ENCODE peak calls at places on chromosomes 7 and 10, in eight cellular contexts. One of them, this sample, is unnamed.

GRCh38 chr7:128341733-128342132 is 2.0 kb downstream of the RBM28 start:
- DNase-seq in neural progenitor cell: no peak
- DNase-seq in choroid plexus epithelial cell: no peak
- DNase-seq in kidney epithelial cell: no peak
- DNase-seq in pancreas: no peak
- DNase-seq in dorsolateral prefrontal cortex: no peak
- DNase-seq in cardiac muscle cell: no peak
- DNase-seq in GM12865: no peak
- DNase-seq in this sample: no peak

GRCh38 chr7:14851610-14852009 is 50.9 kb downstream of the DGKB start:
- DNase-seq in neural progenitor cell: no peak
- DNase-seq in choroid plexus epithelial cell: peak
- DNase-seq in kidney epithelial cell: no peak
- DNase-seq in pancreas: no peak
- DNase-seq in dorsolateral prefrontal cortex: no peak
- DNase-seq in cardiac muscle cell: peak
- DNase-seq in GM12865: no peak
- DNase-seq in this sample: no peak

GRCh38 chr7:155922507-155922841 is 110.2 kb upstream of the SHH start:
- DNase-seq in neural progenitor cell: no peak
- DNase-seq in choroid plexus epithelial cell: no peak
- DNase-seq in kidney epithelial cell: no peak
- DNase-seq in pancreas: no peak
- DNase-seq in dorsolateral prefrontal cortex: no peak
- DNase-seq in cardiac muscle cell: no peak
- DNase-seq in GM12865: no peak
- DNase-seq in this sample: no peak

GRCh38 chr7:44538798-44539668 is 2.1 kb downstream of the NPC1L1 start:
- DNase-seq in neural progenitor cell: no peak
- DNase-seq in choroid plexus epithelial cell: no peak
- DNase-seq in kidney epithelial cell: no peak
- DNase-seq in pancreas: no peak
- DNase-seq in dorsolateral prefrontal cortex: no peak
- DNase-seq in cardiac muscle cell: no peak
- DNase-seq in GM12865: no peak
- DNase-seq in this sample: no peak

GRCh38 chr10:988667-989545 is 672 bp downstream of the GTPBP4 start:
- DNase-seq in neural progenitor cell: no peak
- DNase-seq in choroid plexus epithelial cell: peak
- DNase-seq in kidney epithelial cell: no peak
- DNase-seq in pancreas: no peak
- DNase-seq in dorsolateral prefrontal cortex: no peak
- DNase-seq in cardiac muscle cell: no peak
- DNase-seq in GM12865: no peak
- DNase-seq in this sample: peak

GRCh38 chr7:27167916-27168264 is 2.6 kb upstream of the HOXA9 start:
- DNase-seq in neural progenitor cell: no peak
- DNase-seq in choroid plexus epithelial cell: no peak
- DNase-seq in kidney epithelial cell: no peak
- DNase-seq in pancreas: no peak
- DNase-seq in dorsolateral prefrontal cortex: no peak
- DNase-seq in cardiac muscle cell: no peak
- DNase-seq in GM12865: no peak
- DNase-seq in this sample: peak

GRCh38 chr7:101486764-101487458 is 124.2 kb downstream of the COL26A1 start:
- DNase-seq in neural progenitor cell: no peak
- DNase-seq in choroid plexus epithelial cell: no peak
- DNase-seq in kidney epithelial cell: no peak
- DNase-seq in pancreas: no peak
- DNase-seq in dorsolateral prefrontal cortex: no peak
- DNase-seq in cardiac muscle cell: no peak
- DNase-seq in GM12865: no peak
- DNase-seq in this sample: no peak

GRCh38 chr10:120336910-120337540 is 120.0 kb upstream of the PLPP4 start:
- DNase-seq in neural progenitor cell: peak
- DNase-seq in choroid plexus epithelial cell: peak
- DNase-seq in kidney epithelial cell: no peak
- DNase-seq in pancreas: peak
- DNase-seq in dorsolateral prefrontal cortex: peak
- DNase-seq in cardiac muscle cell: peak
- DNase-seq in GM12865: peak
- DNase-seq in this sample: peak

GRCh38 chr7:79332091-79332490 is 121.4 kb downstream of the MAGI2 start:
- DNase-seq in neural progenitor cell: no peak
- DNase-seq in choroid plexus epithelial cell: no peak
- DNase-seq in kidney epithelial cell: no peak
- DNase-seq in pancreas: no peak
- DNase-seq in dorsolateral prefrontal cortex: no peak
- DNase-seq in cardiac muscle cell: no peak
- DNase-seq in GM12865: no peak
- DNase-seq in this sample: peak

GRCh38 chr10:81662837-81663236 is 212.2 kb upstream of the NRG3 start:
- DNase-seq in neural progenitor cell: no peak
- DNase-seq in choroid plexus epithelial cell: no peak
- DNase-seq in kidney epithelial cell: no peak
- DNase-seq in pancreas: no peak
- DNase-seq in dorsolateral prefrontal cortex: no peak
- DNase-seq in cardiac muscle cell: no peak
- DNase-seq in GM12865: no peak
- DNase-seq in this sample: no peak

GRCh38 chr7:20235303-20235702 is 18.1 kb upstream of the MACC1 start:
- DNase-seq in neural progenitor cell: no peak
- DNase-seq in choroid plexus epithelial cell: no peak
- DNase-seq in kidney epithelial cell: no peak
- DNase-seq in pancreas: no peak
- DNase-seq in dorsolateral prefrontal cortex: no peak
- DNase-seq in cardiac muscle cell: no peak
- DNase-seq in GM12865: no peak
- DNase-seq in this sample: no peak

GRCh38 chr7:118626739-118627138 is 402.2 kb downstream of the ANKRD7 start:
- DNase-seq in neural progenitor cell: no peak
- DNase-seq in choroid plexus epithelial cell: no peak
- DNase-seq in kidney epithelial cell: no peak
- DNase-seq in pancreas: no peak
- DNase-seq in dorsolateral prefrontal cortex: no peak
- DNase-seq in cardiac muscle cell: no peak
- DNase-seq in GM12865: no peak
- DNase-seq in this sample: no peak

GRCh38 chr7:31192996-31193395 is 140.9 kb downstream of the ADCYAP1R1 start:
- DNase-seq in neural progenitor cell: peak
- DNase-seq in choroid plexus epithelial cell: peak
- DNase-seq in kidney epithelial cell: peak
- DNase-seq in pancreas: peak
- DNase-seq in dorsolateral prefrontal cortex: peak
- DNase-seq in cardiac muscle cell: peak
- DNase-seq in GM12865: peak
- DNase-seq in this sample: peak

GRCh38 chr7:106153891-106154449 is 41.9 kb upstream of the SYPL1 start:
- DNase-seq in neural progenitor cell: peak
- DNase-seq in choroid plexus epithelial cell: peak
- DNase-seq in kidney epithelial cell: peak
- DNase-seq in pancreas: peak
- DNase-seq in dorsolateral prefrontal cortex: peak
- DNase-seq in cardiac muscle cell: peak
- DNase-seq in GM12865: peak
- DNase-seq in this sample: peak

GRCh38 chr7:142501434-142501833 is 243.6 kb upstream of the PRSS58 start:
- DNase-seq in neural progenitor cell: no peak
- DNase-seq in choroid plexus epithelial cell: no peak
- DNase-seq in kidney epithelial cell: no peak
- DNase-seq in pancreas: no peak
- DNase-seq in dorsolateral prefrontal cortex: no peak
- DNase-seq in cardiac muscle cell: no peak
- DNase-seq in GM12865: no peak
- DNase-seq in this sample: no peak

GRCh38 chr10:62545667-62546066 is 171.5 kb downstream of the ZNF365 start:
- DNase-seq in neural progenitor cell: no peak
- DNase-seq in choroid plexus epithelial cell: peak
- DNase-seq in kidney epithelial cell: no peak
- DNase-seq in pancreas: no peak
- DNase-seq in dorsolateral prefrontal cortex: no peak
- DNase-seq in cardiac muscle cell: no peak
- DNase-seq in GM12865: no peak
- DNase-seq in this sample: peak

GRCh38 chr10:72564596-72564995 is 61.3 kb downstream of the MICU1 start:
- DNase-seq in neural progenitor cell: no peak
- DNase-seq in choroid plexus epithelial cell: peak
- DNase-seq in kidney epithelial cell: no peak
- DNase-seq in pancreas: no peak
- DNase-seq in dorsolateral prefrontal cortex: no peak
- DNase-seq in cardiac muscle cell: no peak
- DNase-seq in GM12865: peak
- DNase-seq in this sample: peak

GRCh38 chr7:117152213-117153007 is 170.4 kb downstream of the WNT2 start:
- DNase-seq in neural progenitor cell: no peak
- DNase-seq in choroid plexus epithelial cell: peak
- DNase-seq in kidney epithelial cell: no peak
- DNase-seq in pancreas: no peak
- DNase-seq in dorsolateral prefrontal cortex: no peak
- DNase-seq in cardiac muscle cell: peak
- DNase-seq in GM12865: no peak
- DNase-seq in this sample: no peak

GRCh38 chr7:29005829-29006228 is 47.7 kb upstream of the TRIL start:
- DNase-seq in neural progenitor cell: no peak
- DNase-seq in choroid plexus epithelial cell: peak
- DNase-seq in kidney epithelial cell: peak
- DNase-seq in pancreas: no peak
- DNase-seq in dorsolateral prefrontal cortex: no peak
- DNase-seq in cardiac muscle cell: no peak
- DNase-seq in GM12865: no peak
- DNase-seq in this sample: peak

GRCh38 chr10:89426230-89426868 is 12.0 kb downstream of the IFIT5 start:
- DNase-seq in neural progenitor cell: peak
- DNase-seq in choroid plexus epithelial cell: peak
- DNase-seq in kidney epithelial cell: no peak
- DNase-seq in pancreas: peak
- DNase-seq in dorsolateral prefrontal cortex: no peak
- DNase-seq in cardiac muscle cell: peak
- DNase-seq in GM12865: peak
- DNase-seq in this sample: peak

GRCh38 chr10:21020545-21020944 is 123.4 kb upstream of the NEBL start:
- DNase-seq in neural progenitor cell: peak
- DNase-seq in choroid plexus epithelial cell: peak
- DNase-seq in kidney epithelial cell: no peak
- DNase-seq in pancreas: peak
- DNase-seq in dorsolateral prefrontal cortex: no peak
- DNase-seq in cardiac muscle cell: peak
- DNase-seq in GM12865: peak
- DNase-seq in this sample: no peak

GRCh38 chr10:21022821-21023220 is 125.7 kb upstream of the NEBL start:
- DNase-seq in neural progenitor cell: no peak
- DNase-seq in choroid plexus epithelial cell: peak
- DNase-seq in kidney epithelial cell: no peak
- DNase-seq in pancreas: no peak
- DNase-seq in dorsolateral prefrontal cortex: no peak
- DNase-seq in cardiac muscle cell: no peak
- DNase-seq in GM12865: no peak
- DNase-seq in this sample: no peak

GRCh38 chr10:21021231-21021630 is 124.1 kb upstream of the NEBL start:
- DNase-seq in neural progenitor cell: no peak
- DNase-seq in choroid plexus epithelial cell: no peak
- DNase-seq in kidney epithelial cell: no peak
- DNase-seq in pancreas: no peak
- DNase-seq in dorsolateral prefrontal cortex: no peak
- DNase-seq in cardiac muscle cell: no peak
- DNase-seq in GM12865: no peak
- DNase-seq in this sample: no peak

GRCh38 chr10:21021843-21022594 is 124.9 kb upstream of the NEBL start:
- DNase-seq in neural progenitor cell: peak
- DNase-seq in choroid plexus epithelial cell: no peak
- DNase-seq in kidney epithelial cell: no peak
- DNase-seq in pancreas: no peak
- DNase-seq in dorsolateral prefrontal cortex: no peak
- DNase-seq in cardiac muscle cell: peak
- DNase-seq in GM12865: peak
- DNase-seq in this sample: no peak
- TF ChIP-seq CTCF in neural progenitor cell: peak
- TF ChIP-seq CTCF in choroid plexus epithelial cell: peak
- TF ChIP-seq CTCF in kidney epithelial cell: peak
- TF ChIP-seq CTCF in pancreas: no peak
- TF ChIP-seq CTCF in dorsolateral prefrontal cortex: no peak
- TF ChIP-seq CTCF in cardiac muscle cell: peak
- TF ChIP-seq CTCF in GM12865: peak
- TF ChIP-seq CTCF in this sample: no peak

GRCh38 chr10:19250542-19250941 is 201.9 kb downstream of the MALRD1 start:
- DNase-seq in neural progenitor cell: no peak
- DNase-seq in choroid plexus epithelial cell: peak
- DNase-seq in kidney epithelial cell: no peak
- DNase-seq in pancreas: no peak
- DNase-seq in dorsolateral prefrontal cortex: no peak
- DNase-seq in cardiac muscle cell: no peak
- DNase-seq in GM12865: no peak
- DNase-seq in this sample: no peak
- H3K4me3 ChIP-seq in neural progenitor cell: no peak
- H3K4me3 ChIP-seq in choroid plexus epithelial cell: no peak
- H3K4me3 ChIP-seq in kidney epithelial cell: no peak
- H3K4me3 ChIP-seq in pancreas: no peak
- H3K4me3 ChIP-seq in dorsolateral prefrontal cortex: no peak
- H3K4me3 ChIP-seq in cardiac muscle cell: no peak
- H3K4me3 ChIP-seq in GM12865: no peak
- H3K4me3 ChIP-seq in this sample: no peak

DNA sequence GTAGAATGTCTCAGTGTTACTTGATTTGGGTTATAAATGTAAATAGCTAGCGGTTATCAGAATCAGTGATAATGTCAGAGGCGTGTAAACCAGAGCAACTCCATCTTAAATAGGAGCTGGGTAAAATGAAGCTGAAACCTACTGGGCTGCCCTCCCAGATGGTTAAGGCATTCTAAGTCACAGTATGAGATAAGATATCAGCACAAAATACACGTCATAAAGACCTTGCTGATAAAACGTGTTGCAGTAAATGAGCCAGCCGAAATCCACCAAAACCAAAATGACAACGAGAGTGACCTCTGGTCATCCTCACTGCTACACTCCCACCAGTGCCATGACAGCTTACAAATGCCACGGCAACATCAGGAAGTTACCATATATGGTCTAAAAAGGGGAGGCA is 172.3 kb downstream of the CHRM2 start:
- DNase-seq in neural progenitor cell: no peak
- DNase-seq in choroid plexus epithelial cell: no peak
- DNase-seq in kidney epithelial cell: no peak
- DNase-seq in pancreas: no peak
- DNase-seq in dorsolateral prefrontal cortex: no peak
- DNase-seq in cardiac muscle cell: no peak
- DNase-seq in GM12865: no peak
- DNase-seq in this sample: no peak
- TF ChIP-seq CTCF in neural progenitor cell: no peak
- TF ChIP-seq CTCF in choroid plexus epithelial cell: no peak
- TF ChIP-seq CTCF in kidney epithelial cell: no peak
- TF ChIP-seq CTCF in pancreas: no peak
- TF ChIP-seq CTCF in dorsolateral prefrontal cortex: no peak
- TF ChIP-seq CTCF in cardiac muscle cell: no peak
- TF ChIP-seq CTCF in GM12865: no peak
- TF ChIP-seq CTCF in this sample: no peak

DNA sequence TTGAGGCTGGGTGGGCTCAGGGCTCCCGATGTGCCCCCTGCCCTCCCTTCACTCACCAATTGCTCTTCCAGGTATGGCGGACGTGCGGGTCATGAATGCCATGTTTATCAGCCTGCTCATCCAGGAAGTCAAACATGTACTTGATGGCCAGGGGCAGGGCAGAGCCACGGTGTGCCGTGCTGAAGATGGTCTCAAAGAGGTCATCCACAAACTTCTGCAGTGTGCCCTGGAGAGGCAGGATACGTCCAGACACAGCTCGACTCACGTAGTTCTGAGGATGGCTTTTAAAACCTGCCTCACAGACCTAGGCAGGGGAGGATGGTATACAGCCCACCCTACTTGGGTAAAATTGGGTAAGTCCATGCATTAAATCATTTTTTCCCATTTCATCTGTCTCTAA is 431.2 kb downstream of the PLXNA4 start:
- DNase-seq in neural progenitor cell: no peak
- DNase-seq in choroid plexus epithelial cell: no peak
- DNase-seq in kidney epithelial cell: no peak
- DNase-seq in pancreas: no peak
- DNase-seq in dorsolateral prefrontal cortex: no peak
- DNase-seq in cardiac muscle cell: no peak
- DNase-seq in GM12865: no peak
- DNase-seq in this sample: no peak
- H3K4me3 ChIP-seq in neural progenitor cell: no peak
- H3K4me3 ChIP-seq in choroid plexus epithelial cell: no peak
- H3K4me3 ChIP-seq in kidney epithelial cell: no peak
- H3K4me3 ChIP-seq in pancreas: no peak
- H3K4me3 ChIP-seq in dorsolateral prefrontal cortex: no peak
- H3K4me3 ChIP-seq in cardiac muscle cell: no peak
- H3K4me3 ChIP-seq in GM12865: no peak
- H3K4me3 ChIP-seq in this sample: no peak